ENCODE peak calls at places on chromosomes 16 and 17, in five cellular contexts. V is breast epithelium, C is stomach, S is upper lobe of left lung, B is H1. O is an unnamed sample. For H3K4me1, the result is how much of the 10 kb centered on the place peaks cover.

GRCh38 chr16:24689128-24689527 is 40.3 kb upstream of the TNRC6A start:
- DNase-seq in S (no peak), V (no peak), B (no peak), C (no peak), O (no peak)

GRCh38 chr17:77666881-77667395 is 291.6 kb upstream of the TNRC6C start:
- DNase-seq in V (no peak), B (no peak), C (no peak), S (no peak), O (no peak)

GRCh38 chr17:41451154-41451728 is 10.5 kb upstream of the KRT38 start:
- DNase-seq in S (no peak), C (no peak), B (no peak), V (no peak), O (no peak)

GRCh38 chr17:55588858-55589257 is 77.6 kb upstream of the SMIM36 start:
- DNase-seq in S (no peak), C (no peak), V (no peak), B (no peak), O (no peak)

GRCh38 chr16:11796227-11797165 is 562 bp downstream of the ZC3H7A start:
- DNase-seq in B (peak), V (no peak), S (peak), C (peak), O (peak)

GRCh38 chr16:50402298-50402895 is 33.6 kb upstream of the BRD7 start:
- DNase-seq in C (no peak), S (no peak), V (no peak), B (no peak), O (no peak)

GRCh38 chr17:29158515-29159275 is 21.5 kb downstream of the MYO18A start:
- DNase-seq in B (no peak), V (no peak), C (no peak), S (peak), O (no peak)

GRCh38 chr16:67542464-67542863 is 13.8 kb downstream of the RIPOR1 start:
- DNase-seq in V (no peak), S (no peak), B (peak), C (peak), O (no peak)

GRCh38 chr17:74754832-74755231 is 6.4 kb downstream of the NHERF1 start:
- DNase-seq in B (no peak), C (no peak), S (no peak), V (no peak), O (no peak)

GRCh38 chr16:29154676-29155121 is 169.8 kb downstream of the LAT start:
- DNase-seq in C (no peak), V (peak), S (peak), B (no peak), O (no peak)

GRCh38 chr17:5050281-5050680 is 15.1 kb upstream of the SLC52A1 start:
- DNase-seq in S (no peak), C (no peak), B (no peak), V (no peak), O (no peak)

GRCh38 chr16:86343733-86344585 is 166.4 kb upstream of the FOXF1 start:
- DNase-seq in S (no peak), V (no peak), B (no peak), C (no peak), O (no peak)

GRCh38 chr16:2323701-2324100 is 16.8 kb downstream of the ABCA3 start:
- DNase-seq in V (no peak), B (no peak), S (no peak), C (no peak), O (no peak)

GRCh38 chr16:69709456-69710084 is 16.8 kb downstream of the NQO1 start:
- DNase-seq in C (no peak), V (no peak), B (peak), S (no peak), O (no peak)

GRCh38 chr16:49578435-49579024 is 204.9 kb downstream of the C16orf78 start:
- DNase-seq in B (no peak), V (no peak), S (no peak), C (no peak), O (no peak)

GRCh38 chr16:2532494-2533141 is 1.4 kb upstream of the CEMP1 start:
- DNase-seq in V (peak), B (peak), S (peak), C (peak), O (peak)

GRCh38 chr16:76932541-76933211 is 258.3 kb upstream of the MON1B start:
- DNase-seq in S (no peak), V (no peak), B (no peak), C (no peak), O (no peak)

GRCh38 chr16:89102035-89102776 is 8.6 kb downstream of the ACSF3 start:
- DNase-seq in S (peak), B (no peak), V (no peak), C (no peak), O (no peak)

GRCh38 chr16:23941963-23942564 is 106.3 kb downstream of the PRKCB start:
- DNase-seq in C (no peak), S (no peak), B (no peak), V (no peak), O (no peak)

GRCh38 chr17:42920106-42920900 is 19.7 kb downstream of the G6PC1 start:
- DNase-seq in S (peak), B (no peak), C (no peak), V (no peak), O (no peak)

DNA sequence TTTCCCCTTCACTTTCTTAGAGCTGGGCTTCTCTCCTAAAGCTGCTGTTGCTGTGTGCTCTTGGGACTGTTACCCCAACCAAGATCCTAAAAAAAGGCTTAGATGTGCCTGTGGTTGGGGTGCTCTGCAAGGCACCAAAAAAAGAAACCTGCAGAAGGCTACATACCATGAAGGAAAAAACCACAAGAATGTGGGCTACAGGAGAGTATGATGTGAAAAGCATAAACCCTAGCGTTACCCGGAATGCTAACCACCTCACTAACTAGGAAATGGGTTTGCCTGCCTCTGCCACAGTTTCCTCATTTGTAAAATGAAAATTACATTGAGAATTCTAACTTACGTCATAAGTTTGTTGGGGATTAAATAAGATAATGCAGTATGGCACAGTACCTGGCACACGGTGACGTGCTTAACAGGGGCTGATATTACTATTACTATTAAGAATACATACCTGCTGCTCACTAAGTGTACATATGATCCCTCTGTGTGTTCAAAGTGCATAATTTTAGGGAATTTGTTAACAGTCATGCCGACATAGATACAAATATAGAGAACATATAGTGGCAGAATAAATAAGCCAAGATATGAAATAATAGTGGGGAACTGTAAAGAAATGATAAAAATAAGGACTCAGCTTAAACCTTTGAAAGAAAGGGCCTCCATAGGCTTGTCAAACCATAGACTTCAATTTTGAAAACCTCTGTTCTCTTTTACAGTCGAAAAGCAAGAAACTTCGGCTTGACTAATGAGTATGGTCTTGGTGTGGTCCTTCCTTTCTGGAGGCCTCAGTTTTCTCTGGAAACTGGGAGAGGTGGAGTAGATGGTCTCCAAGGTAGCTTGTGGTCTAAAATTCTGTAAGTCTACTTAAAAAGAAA is 177.8 kb upstream of the TBX2 start:
- DNase-seq in C (no peak), S (no peak), B (no peak), V (no peak), O (no peak)
- H3K27ac ChIP-seq in C (no peak), S (no peak), B (no peak), V (no peak), O (no peak)

GRCh38 chr17:47218896-47219430 is 9.8 kb downstream of the MYL4 start:
- DNase-seq in V (no peak), S (no peak), B (no peak), C (peak), O (no peak)
- H3K4me1 ChIP-seq in V (under half), S (under half), B (under half), C (under half), O (under half)

GRCh38 chr16:84616515-84616914 is 1.4 kb downstream of the COTL1 start:
- DNase-seq in S (no peak), B (no peak), V (no peak), C (no peak), O (no peak)
- TF ChIP-seq POLR2AphosphoS5 in S (no peak), B (no peak), V (no peak), C (no peak), O (no peak)

DNA sequence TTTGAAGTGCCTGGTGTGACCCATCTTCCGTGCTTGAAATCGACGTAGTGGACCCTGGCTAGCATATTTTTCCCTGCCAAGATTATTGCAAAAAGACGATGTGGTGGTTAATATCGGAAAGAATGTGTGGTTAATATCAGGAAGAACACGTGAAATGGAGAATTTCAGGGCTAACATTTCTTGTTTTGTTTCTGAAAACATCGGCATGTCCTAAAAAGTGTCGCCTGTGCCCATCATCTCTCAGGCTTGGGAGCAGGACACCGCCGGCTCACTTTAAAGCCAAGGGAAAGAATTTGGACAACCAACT is 345 bp upstream of the DCXR start:
- DNase-seq in B (no peak), C (no peak), S (no peak), V (no peak), O (no peak)
- H3K27ac ChIP-seq in B (no peak), C (peak), S (peak), V (peak), O (peak)

GRCh38 chr17:36736201-36737156 is 135.1 kb downstream of the MRM1 start:
- DNase-seq in S (no peak), C (no peak), V (no peak), B (no peak), O (no peak)
- H3K4me1 ChIP-seq in S (under half), C (under half), V (under half), B (under half), O (under half)

O was measured in suprapubic skin.